ENCODE peak calls at places on chromosomes 12 and 14, in nine cellular contexts. R is ovary, H is heart left ventricle, D is GM12878, E is esophagus squamous epithelium, S is transverse colon, Z is breast epithelium, B is GM12891, O is prostate gland. Q is an unnamed sample.

GRCh38 chr14:100981808-100982207 is 78.3 kb upstream of the RTL1 start:
- DNase-seq in Z (no peak), E (no peak), O (no peak), B (no peak), D (no peak), S (no peak), H (no peak), R (no peak), Q (no peak)

GRCh38 chr12:104805186-104805585 is 152.9 kb downstream of the SLC41A2 start:
- DNase-seq in Z (no peak), H (no peak), R (no peak), E (no peak), B (no peak), D (no peak), O (no peak), S (no peak), Q (no peak)

GRCh38 chr12:106149096-106149784 is 10.5 kb upstream of the NUAK1 start:
- DNase-seq in S (peak; percentile 34), O (peak; percentile 39), H (no peak), B (no peak), D (no peak), Z (no peak), E (no peak), R (peak; percentile 55), Q (no peak)

GRCh38 chr12:5792350-5792749 is 152.7 kb downstream of the ANO2 start:
- DNase-seq in Z (no peak), O (no peak), D (no peak), B (no peak), E (no peak), R (no peak), S (no peak), H (no peak), Q (no peak)

GRCh38 chr12:68695454-68695853 is 8.7 kb downstream of the NUP107 start:
- DNase-seq in Z (no peak), R (no peak), D (no peak), H (no peak), B (no peak), O (no peak), S (no peak), E (no peak), Q (no peak)

GRCh38 chr12:101039848-101040531 is 170.0 kb downstream of the SLC5A8 start:
- DNase-seq in R (no peak), O (no peak), E (no peak), H (no peak), B (no peak), S (no peak), Z (no peak), D (no peak), Q (no peak)

GRCh38 chr12:105204916-105205315 is 31.1 kb downstream of the APPL2 start:
- DNase-seq in D (no peak), B (no peak), E (no peak), O (no peak), R (no peak), Z (no peak), H (no peak), S (no peak), Q (no peak)

GRCh38 chr14:55339770-55340169 is 68.5 kb downstream of the FBXO34 start:
- DNase-seq in D (no peak), S (no peak), R (no peak), E (no peak), Z (no peak), B (no peak), H (no peak), O (no peak), Q (no peak)

GRCh38 chr12:6097384-6097783 is 27.1 kb downstream of the VWF start:
- DNase-seq in D (no peak), R (no peak), S (no peak), B (no peak), H (no peak), O (no peak), Z (no peak), E (no peak), Q (no peak)

GRCh38 chr14:52948836-52949235 is 2.0 kb downstream of the FERMT2 start:
- DNase-seq in Z (no peak), D (no peak), O (no peak), R (no peak), S (no peak), E (no peak), B (no peak), H (no peak), Q (no peak)

GRCh38 chr12:118467576-118467975 is 91.2 kb downstream of the SUDS3 start:
- DNase-seq in H (no peak), B (no peak), R (no peak), O (no peak), Z (no peak), D (no peak), E (no peak), S (no peak), Q (no peak)

GRCh38 chr14:91249841-91250616 is 5.5 kb upstream of the GPR68 start:
- DNase-seq in O (no peak), Z (no peak), R (no peak), E (no peak), D (peak; percentile 90), B (peak; percentile 64), H (no peak), S (peak; percentile 46), Q (no peak)

GRCh38 chr14:69637503-69638030 is 26.2 kb downstream of the SUSD6 start:
- DNase-seq in S (peak; percentile 82), O (no peak), D (no peak), Z (no peak), R (no peak), B (no peak), H (peak; percentile 45), E (no peak), Q (no peak)

GRCh38 chr12:30795660-30796507 is 41.1 kb upstream of the CAPRIN2 start:
- DNase-seq in Z (peak; percentile 56), S (peak; percentile 31), D (no peak), O (no peak), B (peak; percentile 60), R (peak; percentile 50), E (no peak), H (peak; percentile 64), Q (no peak)

GRCh38 chr12:120932956-120933526 is 28.9 kb upstream of the SPPL3 start:
- DNase-seq in B (no peak), Z (no peak), E (no peak), R (no peak), O (no peak), H (no peak), S (no peak), D (no peak), Q (no peak)

GRCh38 chr12:117367006-117367638 is 5.7 kb upstream of the NOS1 start:
- DNase-seq in R (peak; percentile 20), B (peak; percentile 54), D (peak; percentile 12), E (no peak), S (peak; percentile 78), O (peak; percentile 88), H (peak; percentile 60), Z (peak; percentile 58), Q (peak; percentile 92)

GRCh38 chr12:29238822-29239291 is 89.8 kb downstream of the FAR2 start:
- DNase-seq in H (no peak), D (no peak), Z (no peak), O (no peak), E (no peak), R (no peak), S (no peak), B (no peak), Q (no peak)

GRCh38 chr12:101038289-101038871 is 171.7 kb downstream of the SLC5A8 start:
- DNase-seq in E (no peak), D (no peak), Z (no peak), S (no peak), B (no peak), R (no peak), H (no peak), O (no peak), Q (no peak)

GRCh38 chr14:64542839-64543207 is 2.3 kb downstream of the HSPA2 start:
- DNase-seq in R (no peak), S (no peak), B (no peak), O (no peak), Z (no peak), E (no peak), D (no peak), H (no peak), Q (no peak)

GRCh38 chr12:617304-617915 is 45.8 kb downstream of the NINJ2 start:
- DNase-seq in S (peak; percentile 46), D (no peak), R (peak; percentile 78), H (peak; percentile 73), E (no peak), B (no peak), O (no peak), Z (no peak), Q (no peak)
- TF ChIP-seq POLR2A in S (no peak), D (no peak), R (peak; percentile 32), H (no peak), E (no peak), B (no peak), O (no peak), Z (no peak), Q (no peak)

GRCh38 chr14:102320671-102321455 is 1.3 kb downstream of the ZNF839 start:
- DNase-seq in D (no peak), O (no peak), H (no peak), B (no peak), E (no peak), R (no peak), Z (no peak), S (no peak), Q (no peak)

GRCh38 chr14:102320033-102320660 is 601 bp downstream of the ZNF839 start:
- DNase-seq in E (no peak), D (no peak), O (peak; percentile 23), S (peak; percentile 44), H (peak; percentile 37), Z (peak; percentile 35), B (no peak), R (peak; percentile 70), Q (peak; percentile 91)

GRCh38 chr14:102317564-102318248 is 1.8 kb upstream of the ZNF839 start:
- DNase-seq in R (no peak), D (no peak), E (no peak), S (peak; percentile 54), B (no peak), Z (peak; percentile 52), H (peak; percentile 57), O (no peak), Q (no peak)

GRCh38 chr14:102318781-102319276 is 717 bp upstream of the ZNF839 start:
- DNase-seq in Z (peak; percentile 29), E (no peak), O (no peak), R (peak; percentile 50), B (no peak), D (no peak), S (peak; percentile 21), H (no peak), Q (no peak)

GRCh38 chr14:102319351-102320032 is at the start of gene ZNF839:
- DNase-seq in H (peak; percentile 95), R (peak; percentile 94), O (peak; percentile 89), D (no peak), B (peak; percentile 90), S (peak; percentile 94), E (peak; percentile 64), Z (peak; percentile 90), Q (peak; percentile 98)
- TF ChIP-seq POLR2A in H (no peak), R (peak; percentile 72), O (peak; percentile 32), D (peak; percentile 67), B (no peak), S (peak; percentile 21), E (peak; percentile 32), Z (peak; percentile 13), Q (no peak)

GRCh38 chr12:1217191-1217949 is 226.3 kb downstream of the ERC1 start:
- DNase-seq in D (no peak), B (no peak), R (no peak), E (no peak), H (no peak), S (no peak), O (peak; percentile 66), Z (no peak), Q (no peak)
- TF ChIP-seq POLR2A in D (no peak), B (no peak), R (no peak), E (no peak), H (no peak), S (no peak), O (no peak), Z (no peak), Q (no peak)

GRCh38 chr12:12927211-12928079 is 24.5 kb downstream of the GPRC5D start:
- DNase-seq in H (peak; percentile 38), B (no peak), D (peak; percentile 28), R (peak; percentile 83), Z (peak; percentile 43), E (no peak), O (peak; percentile 66), S (peak; percentile 92), Q (peak; percentile 88)
- TF ChIP-seq POLR2A in H (no peak), B (no peak), D (no peak), R (no peak), Z (no peak), E (no peak), O (no peak), S (peak; percentile 52), Q (no peak)